ENCODE peak calls at places on chromosomes 11 and 22, in four cellular contexts. F is NT2/D1, Q is fibroblast of lung, P is neural progenitor cell. A is an unnamed sample.

GRCh38 chr11:116842909-116843308 is 5.5 kb upstream of the APOA1 start:
- DNase-seq in P (no peak), Q (no peak), F (no peak), A (peak; percentile 48)

GRCh38 chr11:5291207-5291838 is 10.4 kb downstream of the OR51B4 start:
- DNase-seq in P (peak; percentile 44), Q (peak; percentile 32), F (peak; percentile 23), A (peak; percentile 61)

GRCh38 chr22:37321288-37321687 is 39.0 kb downstream of the CYTH4 start:
- DNase-seq in F (no peak), Q (no peak), P (no peak), A (no peak)

GRCh38 chr11:44780940-44781631 is 54.3 kb downstream of the TSPAN18 start:
- DNase-seq in F (no peak), Q (peak; percentile 36), P (no peak), A (no peak)

GRCh38 chr22:45227645-45228400 is 12.9 kb downstream of the KIAA0930 start:
- DNase-seq in Q (no peak), F (no peak), P (peak; percentile 41), A (no peak)

GRCh38 chr11:75473684-75474083 is 40.7 kb upstream of the KLHL35 start:
- DNase-seq in F (no peak), Q (no peak), P (no peak), A (no peak)

GRCh38 chr22:43515411-43515810 is 103.6 kb downstream of the MPPED1 start:
- DNase-seq in P (no peak), F (no peak), Q (no peak), A (no peak)

GRCh38 chr11:117058761-117059233 is 39.4 kb downstream of the SIK3 start:
- DNase-seq in Q (peak; percentile 78), P (peak; percentile 54), F (no peak), A (no peak)

GRCh38 chr11:121590772-121591404 is 138.1 kb upstream of the SORL1-AS1 start:
- DNase-seq in F (no peak), P (no peak), Q (no peak), A (no peak)

GRCh38 chr11:118910309-118911112 is 15.2 kb downstream of the BCL9L start:
- DNase-seq in F (no peak), Q (peak; percentile 95), P (peak; percentile 95), A (peak; percentile 77)

GRCh38 chr11:110091995-110092576 is 1.1 kb upstream of the ZC3H12C start:
- DNase-seq in P (peak; percentile 32), F (no peak), Q (no peak), A (peak; percentile 35)

GRCh38 chr22:27226666-27227065 is 569.3 kb downstream of the MIAT start:
- DNase-seq in Q (peak; percentile 73), P (no peak), F (no peak), A (no peak)

GRCh38 chr22:46165975-46166374 is 15.6 kb downstream of the PPARA start:
- DNase-seq in P (no peak), F (no peak), Q (no peak), A (no peak)

GRCh38 chr22:17946691-17947367 is 77.5 kb downstream of the MICAL3 start:
- DNase-seq in P (no peak), F (no peak), Q (no peak), A (no peak)

GRCh38 chr22:29071261-29072045 is 1.4 kb upstream of the KREMEN1 start:
- DNase-seq in Q (peak; percentile 39), P (peak; percentile 86), F (no peak), A (no peak)

GRCh38 chr11:95011376-95011775 is 13.7 kb upstream of the KDM4E start:
- DNase-seq in P (no peak), Q (no peak), F (no peak), A (no peak)

GRCh38 chr11:66311470-66311964 is 5.3 kb downstream of the CD248 start:
- DNase-seq in F (no peak), P (no peak), Q (no peak), A (no peak)

GRCh38 chr11:120212926-120213325 is 2.1 kb downstream of the OAF start:
- DNase-seq in Q (no peak), F (no peak), P (peak; percentile 40), A (no peak)

GRCh38 chr11:63814383-63814736 is 1.1 kb downstream of the SPINDOC start:
- DNase-seq in F (no peak), Q (no peak), P (no peak), A (no peak)

GRCh38 chr11:2135018-2135569 is 4.1 kb downstream of the IGF2 start:
- DNase-seq in Q (no peak), P (no peak), F (no peak), A (no peak)

GRCh38 chr22:48180631-48181030 is 1418.2 kb downstream of the TBC1D22A start:
- DNase-seq in F (no peak), Q (no peak), P (no peak), A (no peak)

GRCh38 chr11:114275295-114275694 is 20.9 kb upstream of the NNMT start:
- DNase-seq in P (no peak), Q (no peak), F (no peak), A (no peak)

GRCh38 chr11:86442420-86442819 is 67.7 kb downstream of the CCDC81 start:
- DNase-seq in Q (peak; percentile 47), P (no peak), F (no peak), A (peak; percentile 63)

GRCh38 chr11:77506857-77507256 is 33.0 kb upstream of the PAK1 start:
- DNase-seq in P (no peak), F (no peak), Q (peak; percentile 60), A (no peak)

GRCh38 chr11:32326522-32326921 is 108.8 kb downstream of the WT1 start:
- DNase-seq in F (no peak), Q (no peak), P (no peak), A (no peak)

GRCh38 chr11:64157987-64158386 is 7.9 kb downstream of the MACROD1 start:
- DNase-seq in F (no peak), Q (no peak), P (no peak), A (no peak)

GRCh38 chr11:90242894-90243416 is 20.1 kb upstream of the CHORDC1 start:
- DNase-seq in F (no peak), Q (no peak), P (no peak), A (no peak)

GRCh38 chr11:10916674-10917073 is 58.8 kb upstream of the ZBED5 start:
- DNase-seq in Q (no peak), P (no peak), F (no peak), A (no peak)

GRCh38 chr11:120432056-120433018 is 79.2 kb upstream of the GRIK4 start:
- DNase-seq in Q (peak; percentile 99), F (no peak), P (no peak), A (peak; percentile 100)

GRCh38 chr11:23995891-23996290 is 501.0 kb upstream of the LUZP2 start:
- DNase-seq in F (no peak), Q (peak; percentile 80), P (no peak), A (peak; percentile 10)

GRCh38 chr11:33178443-33179154 is 17.3 kb upstream of the CSTF3 start:
- DNase-seq in P (no peak), Q (peak; percentile 67), F (no peak), A (no peak)

GRCh38 chr11:2215230-2215560 is 43.6 kb upstream of the TH start:
- DNase-seq in F (no peak), Q (no peak), P (no peak), A (no peak)

A was measured in renal cortical epithelial cell.